ENCODE peak calls at places on chromosomes 7 and 10, in four cellular contexts. H is HCT116, P is HepG2, N is SK-N-SH. T is an unnamed sample.

GRCh38 chr10:17737021-17737965 is 14.7 kb upstream of the TMEM236 start:
- DNase-seq in H (no peak), P (peak), N (peak), T (peak)

GRCh38 chr10:127325506-127325905 is 129.1 kb upstream of the INSYN2A start:
- DNase-seq in H (no peak), N (no peak), P (no peak), T (no peak)

GRCh38 chr7:113371376-113372043 is 253.2 kb upstream of the SMIM30 start:
- DNase-seq in H (no peak), P (no peak), N (no peak), T (no peak)

GRCh38 chr10:48751730-48752129 is 67.1 kb downstream of the WDFY4 start:
- DNase-seq in P (no peak), H (no peak), N (no peak), T (no peak)

GRCh38 chr7:38382627-38383026 is 109.2 kb upstream of the TARP start:
- DNase-seq in H (no peak), N (no peak), P (no peak), T (no peak)

GRCh38 chr7:18103436-18104218 is 76.0 kb upstream of the PRPS1L1 start:
- DNase-seq in N (no peak), P (no peak), H (no peak), T (no peak)

GRCh38 chr10:117246997-117247667 is 6.2 kb downstream of the SLC18A2 start:
- DNase-seq in N (no peak), H (no peak), P (no peak), T (no peak)

GRCh38 chr7:41189866-41190265 is 513.0 kb downstream of the INHBA start:
- DNase-seq in P (no peak), H (peak), N (no peak), T (no peak)

GRCh38 chr7:30564243-30564892 is 30.3 kb upstream of the GARS1 start:
- DNase-seq in H (peak), P (peak), N (peak), T (peak)

GRCh38 chr7:22812350-22812749 is 10.3 kb downstream of the TOMM7 start:
- DNase-seq in P (no peak), N (no peak), H (no peak), T (no peak)

GRCh38 chr7:112001089-112001826 is 204.9 kb downstream of the DOCK4 start:
- DNase-seq in N (no peak), H (peak), P (peak), T (no peak)

GRCh38 chr7:106111671-106112117 is 418 bp downstream of the SYPL1 start:
- DNase-seq in N (peak), P (peak), H (peak), T (peak)

GRCh38 chr10:86363833-86364511 is 2.6 kb downstream of the GRID1 start:
- DNase-seq in N (no peak), P (no peak), H (no peak), T (no peak)

GRCh38 chr7:6228363-6228762 is 44.1 kb downstream of the CYTH3 start:
- DNase-seq in P (no peak), H (no peak), N (peak), T (peak)

GRCh38 chr10:114491933-114492332 is 87.6 kb upstream of the AFAP1L2 start:
- DNase-seq in H (no peak), N (no peak), P (no peak), T (no peak)

DNA sequence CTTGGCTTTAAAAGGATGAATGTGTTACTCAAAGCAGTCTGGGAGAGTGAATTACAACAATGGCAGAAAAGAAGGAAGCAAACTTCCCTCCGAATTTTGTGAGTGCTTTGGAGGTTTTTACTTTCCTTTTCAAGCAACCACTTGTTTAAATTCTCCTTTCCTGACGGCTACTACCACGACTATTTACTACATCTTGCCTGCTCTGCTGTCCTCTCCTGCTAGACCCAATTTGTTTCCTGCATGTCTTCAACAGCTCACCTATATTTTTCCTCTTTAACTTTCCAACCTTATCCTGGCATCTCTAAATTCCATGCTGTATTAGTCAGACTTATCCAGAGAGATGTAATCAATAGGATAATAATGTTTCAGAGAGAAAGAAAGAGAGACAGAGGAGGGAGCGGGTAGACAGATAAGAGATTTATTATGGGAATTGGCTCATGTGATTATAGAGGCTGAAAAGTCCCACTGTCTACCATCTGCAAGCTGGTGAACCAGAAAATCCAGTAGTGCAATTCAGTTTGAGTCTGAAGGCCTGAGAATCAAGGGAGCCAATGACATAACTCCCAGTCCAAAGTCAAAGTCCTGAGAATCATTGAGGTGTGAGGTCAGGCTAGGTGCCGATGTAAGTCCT is 42.8 kb upstream of the SLC13A1 start:
- DNase-seq in P (no peak), N (peak), H (no peak), T (no peak)
- H3K4me2 ChIP-seq in P (no peak), N (peak), H (no peak), T (no peak)

GRCh38 chr7:100654908-100655831 is 1.1 kb downstream of the ACTL6B start:
- DNase-seq in N (peak), P (no peak), H (no peak), T (no peak)

GRCh38 chr7:100655908-100656674 is at the start of gene ACTL6B:
- DNase-seq in H (no peak), P (no peak), N (peak), T (peak)
- TF ChIP-seq REST in H (peak), P (peak), N (peak), T (peak)

DNA sequence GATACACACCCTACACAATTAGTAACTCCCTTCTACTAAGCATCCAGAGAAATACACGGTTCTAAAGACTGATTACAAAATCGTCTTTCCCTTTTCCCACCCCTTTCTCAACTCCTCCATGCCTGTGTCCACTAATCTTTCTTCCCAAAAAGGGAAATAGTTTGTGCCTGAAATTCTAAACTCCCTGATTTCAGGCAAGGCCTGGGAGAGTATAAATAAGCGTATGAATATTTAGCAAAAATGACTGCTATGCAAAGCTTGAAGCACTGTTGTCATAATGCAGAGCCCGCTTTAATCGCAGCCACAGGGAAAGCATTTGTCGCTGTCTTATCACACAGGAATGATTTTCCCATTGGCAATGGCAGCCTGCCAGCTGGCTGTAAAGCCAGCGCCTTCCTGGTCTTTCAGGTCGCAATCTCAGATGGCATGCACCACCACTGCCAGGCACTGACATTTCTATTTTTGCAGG is 142.9 kb upstream of the PCGF5 start:
- DNase-seq in N (peak), H (no peak), P (no peak), T (no peak)
- TF ChIP-seq POLR2AphosphoS5 in N (no peak), H (no peak), P (no peak), T (no peak)

DNA sequence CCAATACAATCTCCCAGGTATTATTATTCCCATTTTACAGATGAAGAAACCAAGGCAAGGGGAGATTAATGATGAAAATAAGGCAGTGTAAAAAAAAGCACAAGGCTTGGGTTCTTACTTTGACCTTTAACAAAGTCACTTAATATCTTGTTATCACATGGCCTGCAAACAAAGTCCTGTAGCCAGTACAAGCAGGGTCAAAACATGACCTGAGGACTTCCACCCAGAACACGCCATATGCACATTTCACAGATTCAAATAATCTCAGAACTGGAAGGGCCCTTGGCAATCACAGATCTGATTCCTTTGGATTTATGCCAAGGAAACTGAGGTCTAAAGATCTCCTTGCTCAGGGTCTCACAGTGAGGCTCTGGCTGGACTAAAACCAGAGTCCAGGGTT is 162.1 kb downstream of the KCNMA1 start:
- DNase-seq in H (no peak), N (no peak), P (no peak), T (no peak)
- H3K4me2 ChIP-seq in H (no peak), N (no peak), P (no peak), T (no peak)